ENCODE peak calls at places on chromosomes 13 and 19, in seven cellular contexts. T is heart right ventricle; D is A549; Y is fibroblast of lung; M is CD8-positive, alpha-beta T cell; R is ovary; F is OCI-LY7. K is an unnamed sample.

GRCh38 chr13:64855506-64855905 is 2374.6 kb downstream of the PCDH9 start:
- DNase-seq in T (no peak), D (no peak), Y (peak; percentile 56), M (no peak), R (no peak), F (no peak), K (peak; percentile 3)

GRCh38 chr13:109331898-109332297 is 454.5 kb downstream of the IRS2 start:
- DNase-seq in T (no peak), D (no peak), Y (peak; percentile 61), M (no peak), R (no peak), F (no peak), K (peak; percentile 24)

GRCh38 chr13:93562676-93563075 is 336.1 kb downstream of the GPC6 start:
- DNase-seq in T (no peak), D (no peak), Y (no peak), M (no peak), R (no peak), F (no peak), K (peak; percentile 74)

GRCh38 chr19:1252221-1252817 is 3.9 kb downstream of the MIDN start:
- DNase-seq in T (peak; percentile 91), D (no peak), Y (peak; percentile 96), M (peak; percentile 62), R (no peak), F (peak; percentile 64), K (peak; percentile 89)

GRCh38 chr19:45613926-45614725 is 12.1 kb upstream of the GPR4 start:
- DNase-seq in T (no peak), D (peak; percentile 99), Y (peak; percentile 91), M (no peak), R (no peak), F (no peak), K (peak; percentile 94)

GRCh38 chr13:110445722-110446569 is 115.6 kb downstream of the RAB20 start:
- DNase-seq in T (no peak), D (no peak), Y (no peak), M (no peak), R (no peak), F (no peak), K (no peak)

GRCh38 chr19:30651066-30651465 is 278.9 kb downstream of the ZNF536 start:
- DNase-seq in T (no peak), D (no peak), Y (no peak), M (no peak), R (no peak), F (no peak), K (no peak)

GRCh38 chr19:54448037-54448773 is 794 bp upstream of the LENG8 start:
- DNase-seq in T (peak; percentile 68), D (peak; percentile 71), Y (peak; percentile 61), M (peak; percentile 31), R (peak; percentile 76), F (peak; percentile 22), K (peak; percentile 51)

GRCh38 chr13:36344886-36345437 is 1.2 kb downstream of the SPART start:
- DNase-seq in T (peak; percentile 25), D (no peak), Y (peak; percentile 17), M (no peak), R (peak; percentile 23), F (no peak), K (no peak)

GRCh38 chr19:18895038-18895827 is 725 bp downstream of the CERS1 start:
- DNase-seq in T (no peak), D (peak; percentile 66), Y (peak; percentile 27), M (no peak), R (no peak), F (peak; percentile 34), K (no peak)

GRCh38 chr13:50208826-50209335 is 193.6 kb downstream of the KCNRG start:
- DNase-seq in T (peak; percentile 54), D (peak; percentile 37), Y (peak; percentile 92), M (no peak), R (no peak), F (peak; percentile 45), K (no peak)

GRCh38 chr19:39401549-39402416 is 4.9 kb upstream of the ZFP36 start:
- DNase-seq in T (peak; percentile 50), D (no peak), Y (peak; percentile 85), M (peak; percentile 77), R (peak; percentile 46), F (peak; percentile 68), K (peak; percentile 96)

GRCh38 chr19:17080441-17080803 is 4.8 kb downstream of the MYO9B start:
- DNase-seq in T (no peak), D (no peak), Y (no peak), M (no peak), R (no peak), F (no peak), K (no peak)
- H3K4me1 ChIP-seq in T (peaks cover 53% of the 10 kb centered on the region), D (peaks cover 31% of the 10 kb centered on the region), Y (peaks cover 26% of the 10 kb centered on the region), M (peaks cover 51% of the 10 kb centered on the region), R (peaks cover 2% of the 10 kb centered on the region), F (peaks cover 53% of the 10 kb centered on the region), K (peaks cover 19% of the 10 kb centered on the region)

DNA sequence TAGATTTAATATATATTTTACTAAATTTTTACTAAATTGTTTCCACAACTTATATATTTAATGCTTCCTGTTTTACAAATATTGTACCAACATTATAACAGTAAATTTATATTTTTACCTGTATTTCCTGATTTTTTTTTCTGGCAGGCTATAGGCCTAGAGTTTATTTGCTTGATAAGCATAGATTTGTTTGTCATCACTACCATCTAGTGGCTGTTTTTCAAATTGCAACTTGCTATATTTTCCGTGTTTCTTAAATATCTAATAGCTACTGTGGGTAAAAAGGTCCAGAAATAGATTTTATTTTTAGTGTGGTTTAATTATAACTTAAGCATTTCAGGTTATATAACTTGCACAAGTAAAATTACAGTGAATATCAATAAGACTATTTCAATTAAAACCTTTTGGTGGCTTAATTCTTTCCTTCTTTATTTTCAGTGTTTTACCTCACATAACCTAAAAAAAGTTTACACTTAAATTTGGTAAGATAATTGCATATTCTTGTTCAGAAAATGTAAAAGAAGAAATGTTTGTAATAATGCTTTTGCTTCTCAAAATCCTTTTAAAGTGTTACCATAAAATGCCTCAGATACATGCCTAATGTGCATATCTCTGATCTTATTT is 60.6 kb downstream of the NDFIP2 start:
- DNase-seq in T (no peak), D (peak; percentile 9), Y (peak; percentile 53), M (no peak), R (no peak), F (peak; percentile 61), K (peak; percentile 45)
- TF ChIP-seq CTCF in T (peak; percentile 84), D (peak; percentile 76), Y (peak; percentile 57), M (peak; percentile 95), R (peak; percentile 46), F (peak; percentile 95), K (peak; percentile 84)

DNA sequence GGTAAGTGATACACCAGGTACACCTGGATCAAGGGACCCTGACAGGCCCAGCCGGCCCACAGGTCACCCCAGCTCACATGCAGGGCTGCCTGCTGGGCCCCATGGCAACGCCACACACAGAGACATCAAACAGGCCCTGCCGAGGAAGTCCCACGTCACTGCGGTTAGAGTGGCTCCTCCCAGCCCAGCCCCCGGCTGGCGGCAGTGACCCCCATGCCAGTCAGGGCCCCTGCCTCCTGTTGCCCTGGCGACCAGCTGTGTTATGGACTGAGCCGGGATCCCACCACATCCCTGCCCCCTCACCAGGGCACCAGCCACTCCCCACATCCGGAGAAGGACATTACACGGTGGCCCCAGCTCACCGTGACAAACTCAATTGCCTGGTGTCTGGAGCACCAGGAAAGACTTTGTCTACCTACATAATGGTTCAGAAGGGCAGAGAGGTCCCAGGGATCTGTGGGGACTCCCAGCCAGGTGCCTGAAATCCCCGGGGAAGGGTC is 30.4 kb upstream of the NANOS3 start:
- DNase-seq in T (peak; percentile 92), D (peak; percentile 78), Y (peak; percentile 94), M (peak; percentile 92), R (peak; percentile 78), F (peak; percentile 80), K (peak; percentile 86)
- H3K4me1 ChIP-seq in T (peaks cover 56% of the 10 kb centered on the region), D (peaks cover 69% of the 10 kb centered on the region), Y (peaks cover 35% of the 10 kb centered on the region), M (peaks cover 67% of the 10 kb centered on the region), R (peaks cover 14% of the 10 kb centered on the region), F (peaks cover 43% of the 10 kb centered on the region), K (peaks cover 20% of the 10 kb centered on the region)

GRCh38 chr19:48943081-48943480 is 9.6 kb downstream of the DHDH start:
- DNase-seq in T (no peak), D (no peak), Y (no peak), M (no peak), R (no peak), F (no peak), K (no peak)

GRCh38 chr19:48945415-48945814 is 9.3 kb upstream of the BAX start:
- DNase-seq in T (no peak), D (no peak), Y (no peak), M (no peak), R (no peak), F (no peak), K (no peak)

GRCh38 chr19:48950159-48950558 is 4.5 kb upstream of the BAX start:
- DNase-seq in T (no peak), D (no peak), Y (no peak), M (no peak), R (no peak), F (no peak), K (no peak)

GRCh38 chr19:48945817-48946216 is 8.9 kb upstream of the BAX start:
- DNase-seq in T (no peak), D (no peak), Y (no peak), M (no peak), R (no peak), F (no peak), K (no peak)

DNA sequence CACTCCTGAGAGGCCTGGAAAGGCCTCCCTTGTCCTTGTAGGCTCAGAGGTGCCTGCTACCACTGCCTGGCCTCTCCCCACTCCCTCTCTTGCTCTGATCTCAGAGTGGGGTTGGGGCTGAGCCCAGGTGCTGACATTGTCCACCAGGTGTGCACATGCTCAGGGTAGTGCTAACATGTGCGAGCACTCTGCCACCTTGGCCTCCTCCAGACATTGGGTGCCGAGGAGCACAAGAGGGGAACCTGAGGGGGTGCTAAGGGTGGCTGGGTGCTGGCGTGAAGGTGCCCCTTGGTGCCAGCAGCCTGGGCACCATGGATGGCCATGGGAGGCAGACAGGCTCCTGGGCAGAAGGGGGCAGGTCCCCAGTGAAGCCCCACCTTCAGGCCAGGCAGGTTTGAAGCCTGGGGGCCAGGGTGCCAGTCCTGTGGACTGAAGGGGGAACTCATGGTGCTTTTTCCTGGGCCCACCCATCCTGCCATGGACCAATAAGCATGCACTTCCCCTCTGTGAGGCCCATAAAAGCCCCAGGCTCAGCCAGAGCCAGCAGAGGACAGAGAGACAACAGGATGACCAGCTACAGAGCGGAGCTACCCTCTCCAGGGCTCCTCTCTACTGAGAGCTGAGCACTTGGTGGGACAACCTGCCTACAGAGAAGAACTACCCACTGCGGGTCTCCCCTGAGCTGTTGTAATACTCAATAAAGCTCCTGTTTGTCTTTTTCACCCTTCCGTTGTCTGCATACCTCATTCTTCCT is 7.7 kb upstream of the BAX start:
- DNase-seq in T (no peak), D (no peak), Y (no peak), M (no peak), R (no peak), F (no peak), K (no peak)
- TF ChIP-seq CTCF in T (no peak), D (no peak), Y (no peak), M (no peak), R (no peak), F (no peak), K (no peak)

GRCh38 chr13:39893808-39894207 is 238.3 kb downstream of the COG6 start:
- DNase-seq in T (no peak), D (no peak), Y (no peak), M (no peak), R (no peak), F (no peak), K (no peak)
- H3K4me1 ChIP-seq in T (no peaks in the 10 kb centered on the region), D (no peaks in the 10 kb centered on the region), Y (no peaks in the 10 kb centered on the region), M (peaks cover 26% of the 10 kb centered on the region), R (peaks cover 18% of the 10 kb centered on the region), F (no peaks in the 10 kb centered on the region), K (no peaks in the 10 kb centered on the region)

GRCh38 chr13:78875792-78876580 is 217.0 kb upstream of the OBI1 start:
- DNase-seq in T (no peak), D (no peak), Y (no peak), M (no peak), R (no peak), F (peak; percentile 26), K (no peak)
- TF ChIP-seq CTCF in T (no peak), D (no peak), Y (no peak), M (no peak), R (no peak), F (peak; percentile 53), K (no peak)

GRCh38 chr19:16366056-16366432 is 41.4 kb downstream of the KLF2 start:
- DNase-seq in T (no peak), D (no peak), Y (no peak), M (no peak), R (no peak), F (no peak), K (no peak)
- H3K4me1 ChIP-seq in T (peaks cover under 1% of the 10 kb centered on the region), D (no peaks in the 10 kb centered on the region), Y (no peaks in the 10 kb centered on the region), M (peaks cover 96% of the 10 kb centered on the region), R (peaks cover 8% of the 10 kb centered on the region), F (peaks cover 58% of the 10 kb centered on the region), K (peaks cover 8% of the 10 kb centered on the region)

K was measured in foreskin keratinocyte.